ENCODE peak calls at places on chromosomes 2 and 18, in ten cellular contexts. T, H, U, R, B, S, A, E, V and M are unnamed samples.

GRCh38 chr2:204114294-204114693 is 177.7 kb downstream of the ICOS start:
- DNase-seq in T (no peak), H (no peak), U (no peak), R (no peak), B (no peak), S (no peak), A (no peak), E (no peak), V (no peak), M (no peak)

GRCh38 chr2:47891369-47892337 is 14.6 kb downstream of the FBXO11 start:
- DNase-seq in T (no peak), H (no peak), U (peak), R (no peak), B (no peak), S (no peak), A (no peak), E (no peak), V (no peak), M (no peak)

GRCh38 chr18:76615065-76615733 is 120.2 kb upstream of the ZNF516 start:
- DNase-seq in T (no peak), H (no peak), U (peak), R (no peak), B (no peak), S (no peak), A (no peak), E (no peak), V (no peak), M (no peak)

GRCh38 chr2:224569654-224570053 is 15.5 kb downstream of the CUL3 start:
- DNase-seq in T (no peak), H (no peak), U (no peak), R (no peak), B (no peak), S (no peak), A (no peak), E (no peak), V (no peak), M (no peak)

GRCh38 chr18:58605027-58606020 is 23.6 kb downstream of the ALPK2 start:
- DNase-seq in T (no peak), H (no peak), U (peak), R (no peak), B (peak), S (peak), A (no peak), E (no peak), V (peak), M (no peak)

GRCh38 chr2:71454221-71455010 is 1.1 kb downstream of the DYSF start:
- DNase-seq in T (no peak), H (no peak), U (no peak), R (no peak), B (no peak), S (no peak), A (no peak), E (no peak), V (no peak), M (no peak)

GRCh38 chr2:112183327-112184025 is 45.3 kb downstream of the FBLN7 start:
- DNase-seq in T (no peak), H (no peak), U (peak), R (no peak), B (no peak), S (no peak), A (no peak), E (no peak), V (peak), M (no peak)

GRCh38 chr2:178193823-178194599 is at the start of gene OSBPL6:
- DNase-seq in T (peak), H (peak), U (peak), R (peak), B (peak), S (peak), A (peak), E (peak), V (peak), M (peak)

GRCh38 chr2:9565436-9566153 is 10.0 kb upstream of the ADAM17 start:
- DNase-seq in T (peak), H (no peak), U (peak), R (no peak), B (peak), S (no peak), A (no peak), E (peak), V (no peak), M (peak)

GRCh38 chr2:18077211-18077610 is 198.7 kb downstream of the KCNS3 start:
- DNase-seq in T (no peak), H (no peak), U (peak), R (no peak), B (no peak), S (no peak), A (no peak), E (no peak), V (no peak), M (no peak)

GRCh38 chr2:9745153-9745899 is 97.9 kb upstream of the TAF1B start:
- DNase-seq in T (no peak), H (no peak), U (peak), R (no peak), B (no peak), S (no peak), A (no peak), E (no peak), V (no peak), M (no peak)

GRCh38 chr2:191566347-191566746 is 111.6 kb upstream of the NABP1 start:
- DNase-seq in T (no peak), H (peak), U (peak), R (no peak), B (peak), S (peak), A (peak), E (peak), V (peak), M (peak)

GRCh38 chr2:33704352-33704751 is 105.3 kb upstream of the FAM98A start:
- DNase-seq in T (no peak), H (no peak), U (no peak), R (no peak), B (no peak), S (no peak), A (no peak), E (no peak), V (no peak), M (no peak)